ENCODE peak calls at places on chromosomes 1 and 21, in seven cellular contexts. Y is NT2/D1, H is prostate gland, X is neural progenitor cell, D is pancreas, W is PC-9, S is IMR-90. I is an unnamed sample.

GRCh38 chr1:39933956-39934941 is 20.7 kb upstream of the MFSD2A start:
- DNase-seq in Y (no peak), H (peak; percentile 42), X (no peak), D (peak; percentile 65), W (peak; percentile 78), S (peak; percentile 91), I (no peak)

GRCh38 chr1:55718758-55719671 is 503.9 kb upstream of the USP24 start:
- DNase-seq in Y (peak; percentile 90), H (no peak), X (no peak), D (no peak), W (peak; percentile 99), S (peak; percentile 100), I (peak; percentile 23)

GRCh38 chr21:29557200-29557599 is 258.5 kb downstream of the BACH1 start:
- DNase-seq in Y (no peak), H (no peak), X (no peak), D (no peak), W (no peak), S (no peak), I (no peak)

GRCh38 chr1:94332952-94333351 is 85.2 kb upstream of the ABCD3 start:
- DNase-seq in Y (no peak), H (no peak), X (no peak), D (no peak), W (no peak), S (peak; percentile 72), I (no peak)

GRCh38 chr1:10283318-10283984 is 73.1 kb downstream of the KIF1B start:
- DNase-seq in Y (no peak), H (no peak), X (no peak), D (no peak), W (peak; percentile 48), S (no peak), I (no peak)

GRCh38 chr1:13737388-13737787 is 37.4 kb downstream of the PRDM2 start:
- DNase-seq in Y (no peak), H (no peak), X (no peak), D (no peak), W (no peak), S (no peak), I (no peak)

GRCh38 chr21:41593784-41594138 is 85.8 kb upstream of the TMPRSS2 start:
- DNase-seq in Y (no peak), H (no peak), X (no peak), D (no peak), W (no peak), S (no peak), I (no peak)

GRCh38 chr1:225921734-225922709 is 2.0 kb downstream of the PYCR2 start:
- DNase-seq in Y (no peak), H (peak; percentile 81), X (no peak), D (no peak), W (peak; percentile 95), S (no peak), I (no peak)

GRCh38 chr1:234934611-234935033 is 194.0 kb downstream of the TOMM20 start:
- DNase-seq in Y (no peak), H (no peak), X (no peak), D (peak; percentile 6), W (no peak), S (peak; percentile 99), I (peak; percentile 62)

GRCh38 chr1:27026621-27027574 is 14.2 kb upstream of the TENT5B start:
- DNase-seq in Y (peak; percentile 83), H (peak; percentile 90), X (peak; percentile 88), D (no peak), W (no peak), S (peak; percentile 69), I (peak; percentile 89)

GRCh38 chr1:41936107-41936506 is 17.4 kb upstream of the HIVEP3 start:
- DNase-seq in Y (no peak), H (no peak), X (no peak), D (no peak), W (peak; percentile 86), S (peak; percentile 70), I (no peak)

GRCh38 chr1:178646821-178647220 is 78.2 kb upstream of the RALGPS2 start:
- DNase-seq in Y (no peak), H (no peak), X (no peak), D (no peak), W (no peak), S (no peak), I (no peak)

GRCh38 chr1:231418101-231418740 is 3.9 kb downstream of the EGLN1 start:
- DNase-seq in Y (no peak), H (no peak), X (no peak), D (no peak), W (no peak), S (peak; percentile 17), I (no peak)
- H3K4me3 ChIP-seq in Y (no peak overlapping the region), H (no peak overlapping the region), X (peak overlapping the region; percentile 88), D (peak overlapping the region; percentile 84), W (peak overlapping the region; percentile 89), S (peak overlapping the region; percentile 16), I (peak overlapping the region; percentile 95)

GRCh38 chr1:1275836-1276235 is 2.2 kb upstream of the UBE2J2 start:
- DNase-seq in Y (no peak), H (no peak), X (no peak), D (no peak), W (no peak), S (peak; percentile 59), I (no peak)

GRCh38 chr1:1281533-1282321 is 1.5 kb downstream of the SCNN1D start:
- DNase-seq in Y (no peak), H (peak; percentile 73), X (no peak), D (peak; percentile 87), W (peak; percentile 77), S (peak; percentile 81), I (no peak)

GRCh38 chr1:1280782-1281481 is 696 bp downstream of the SCNN1D start:
- DNase-seq in Y (no peak), H (no peak), X (no peak), D (no peak), W (no peak), S (no peak), I (no peak)

GRCh38 chr1:1279028-1279427 is 1.2 kb upstream of the SCNN1D start:
- DNase-seq in Y (no peak), H (no peak), X (no peak), D (no peak), W (no peak), S (no peak), I (no peak)

GRCh38 chr1:1278620-1279019 is 1.6 kb upstream of the SCNN1D start:
- DNase-seq in Y (no peak), H (no peak), X (no peak), D (no peak), W (no peak), S (no peak), I (no peak)
- H3K27me3 ChIP-seq in Y (no peaks in the 10 kb centered on the region), H (no peaks in the 10 kb centered on the region), X (no peaks in the 10 kb centered on the region), D (no peaks in the 10 kb centered on the region), W (no peaks in the 10 kb centered on the region), S (no peaks in the 10 kb centered on the region), I (no peaks in the 10 kb centered on the region)

GRCh38 chr1:110390096-110390495 is 730 bp downstream of the SLC16A4 start:
- DNase-seq in Y (no peak), H (no peak), X (peak; percentile 3), D (no peak), W (no peak), S (peak; percentile 89), I (no peak)
- H3K4me3 ChIP-seq in Y (no peak overlapping the region), H (peak overlapping the region; percentile 2), X (no peak overlapping the region), D (no peak overlapping the region), W (no peak overlapping the region), S (peak overlapping the region; percentile 43), I (no peak overlapping the region)

DNA sequence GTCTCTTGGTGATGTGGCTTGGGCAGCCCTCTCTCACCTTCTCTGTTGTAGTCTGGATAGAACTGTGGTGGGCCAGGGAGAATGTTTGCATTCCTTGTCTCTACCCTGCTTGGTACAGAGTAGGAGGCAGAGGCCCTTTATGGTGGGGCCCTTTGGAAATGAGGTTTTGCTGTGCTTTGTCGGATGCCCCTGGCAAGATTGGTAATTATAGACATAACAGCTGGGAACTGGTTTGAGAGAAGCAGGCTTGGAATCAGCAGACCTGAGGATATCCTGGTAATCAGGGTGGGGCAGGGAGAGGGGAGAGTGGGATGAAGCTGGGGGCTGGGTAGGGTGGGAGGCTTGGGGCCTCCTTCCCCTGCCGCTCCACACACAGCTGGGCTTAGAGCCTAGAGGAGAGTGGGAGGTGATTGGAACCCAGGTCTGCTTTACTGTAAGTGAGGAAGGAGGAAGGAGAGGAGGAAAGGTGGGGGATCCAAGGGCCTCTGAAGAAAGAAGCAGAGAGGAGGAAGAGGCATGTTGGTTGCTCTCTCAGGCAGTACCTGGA is 5.0 kb downstream of the VANGL2 start:
- DNase-seq in Y (no peak), H (no peak), X (no peak), D (no peak), W (no peak), S (no peak), I (no peak)
- H3K27me3 ChIP-seq in Y (no peaks in the 10 kb centered on the region), H (no peaks in the 10 kb centered on the region), X (no peaks in the 10 kb centered on the region), D (no peaks in the 10 kb centered on the region), W (peaks cover 24% of the 10 kb centered on the region), S (peaks cover 21% of the 10 kb centered on the region), I (no peaks in the 10 kb centered on the region)

GRCh38 chr1:12345350-12346217 is 115.8 kb downstream of the VPS13D start:
- DNase-seq in Y (no peak), H (no peak), X (no peak), D (no peak), W (no peak), S (no peak), I (no peak)
- H3K4me3 ChIP-seq in Y (no peak overlapping the region), H (no peak overlapping the region), X (no peak overlapping the region), D (no peak overlapping the region), W (no peak overlapping the region), S (no peak overlapping the region), I (no peak overlapping the region)

DNA sequence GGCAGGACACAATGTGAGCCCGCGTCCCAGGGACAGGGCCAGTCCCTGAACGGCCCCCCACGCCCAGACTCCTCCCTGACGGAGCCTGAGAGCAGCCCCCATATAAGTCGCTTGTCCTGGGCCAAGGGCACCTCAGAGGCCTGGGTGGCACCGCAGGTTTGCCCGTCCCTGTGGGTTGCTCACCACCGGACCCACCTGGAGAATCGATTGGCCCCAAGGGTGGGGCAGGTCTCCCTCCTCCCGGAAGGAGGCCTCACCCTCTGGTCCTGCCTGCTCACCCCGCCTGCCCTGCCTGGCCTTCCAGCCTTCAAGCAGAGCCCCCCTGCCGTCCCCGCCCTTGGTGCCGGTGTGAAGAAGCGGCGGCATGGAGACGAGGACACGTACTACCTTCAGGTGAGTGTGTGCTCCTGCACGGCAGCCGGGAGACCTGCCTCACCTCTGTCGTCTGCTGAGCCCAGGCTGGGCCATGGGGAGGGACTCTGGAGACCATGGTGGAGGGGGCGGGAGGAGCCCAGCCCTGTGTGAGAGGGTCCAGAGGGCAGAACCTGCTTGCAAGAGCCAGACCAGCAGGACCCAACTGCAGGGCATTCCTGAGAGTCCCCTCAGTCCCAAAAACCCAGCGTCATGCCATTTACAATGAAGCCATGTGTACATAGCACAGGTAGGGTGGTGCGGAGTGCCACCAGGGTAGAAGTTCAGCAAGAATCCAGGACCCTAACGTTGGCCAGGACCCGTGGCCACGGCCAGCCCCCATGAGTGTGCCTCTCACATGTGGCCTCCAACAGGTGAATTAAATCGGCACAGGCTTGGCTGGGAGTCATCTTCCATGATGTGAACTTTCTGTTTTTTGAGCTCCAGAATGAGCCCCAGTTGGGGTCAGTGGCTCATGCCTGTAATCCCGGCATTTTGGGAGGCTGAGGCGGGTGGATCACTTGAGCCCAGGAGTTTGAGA is 24.1 kb upstream of the CCDC27 start:
- DNase-seq in Y (no peak), H (no peak), X (no peak), D (no peak), W (no peak), S (no peak), I (no peak)
- H3K27me3 ChIP-seq in Y (no peaks in the 10 kb centered on the region), H (no peaks in the 10 kb centered on the region), X (peaks cover 11% of the 10 kb centered on the region), D (no peaks in the 10 kb centered on the region), W (peaks cover 4% of the 10 kb centered on the region), S (no peaks in the 10 kb centered on the region), I (no peaks in the 10 kb centered on the region)

I was measured in cardiac muscle cell.